ENCODE peak calls at places on chromosomes 2 and 18, in five cellular contexts. One of them, this sample, is unnamed.

GRCh38 chr2:184524551-184525382 is 73.6 kb upstream of the ZNF804A start:
- DNase-seq in AG20443: no peak
- DNase-seq in prostate gland: no peak
- DNase-seq in activated naive CD4-positive, alpha-beta T cell: no peak
- DNase-seq in CD4-positive, alpha-beta T cell: no peak
- DNase-seq in this sample: peak; percentile 14

GRCh38 chr18:58584219-58585127 is 44.4 kb downstream of the ALPK2 start:
- DNase-seq in CD4-positive, alpha-beta T cell: no peak
- DNase-seq in prostate gland: no peak
- DNase-seq in AG20443: peak; percentile 67
- DNase-seq in activated naive CD4-positive, alpha-beta T cell: no peak
- DNase-seq in this sample: peak; percentile 47

GRCh38 chr18:62839874-62840713 is 124.8 kb downstream of the PHLPP1 start:
- DNase-seq in AG20443: peak; percentile 20
- DNase-seq in CD4-positive, alpha-beta T cell: no peak
- DNase-seq in prostate gland: no peak
- DNase-seq in activated naive CD4-positive, alpha-beta T cell: no peak
- DNase-seq in this sample: no peak

GRCh38 chr2:119753041-119753929 is 6.4 kb upstream of the PTPN4 start:
- DNase-seq in CD4-positive, alpha-beta T cell: peak; percentile 12
- DNase-seq in prostate gland: peak; percentile 22
- DNase-seq in AG20443: peak; percentile 53
- DNase-seq in activated naive CD4-positive, alpha-beta T cell: no peak
- DNase-seq in this sample: no peak

GRCh38 chr2:202154613-202155281 is 81.7 kb downstream of the KIAA2012 start:
- DNase-seq in activated naive CD4-positive, alpha-beta T cell: no peak
- DNase-seq in AG20443: no peak
- DNase-seq in CD4-positive, alpha-beta T cell: no peak
- DNase-seq in prostate gland: no peak
- DNase-seq in this sample: no peak

GRCh38 chr2:30334738-30335426 is 103.5 kb downstream of the LBH start:
- DNase-seq in AG20443: no peak
- DNase-seq in activated naive CD4-positive, alpha-beta T cell: no peak
- DNase-seq in CD4-positive, alpha-beta T cell: no peak
- DNase-seq in prostate gland: no peak
- DNase-seq in this sample: peak; percentile 37

GRCh38 chr2:25821225-25822056 is 56.8 kb downstream of the ASXL2 start:
- DNase-seq in prostate gland: no peak
- DNase-seq in activated naive CD4-positive, alpha-beta T cell: no peak
- DNase-seq in CD4-positive, alpha-beta T cell: no peak
- DNase-seq in AG20443: no peak
- DNase-seq in this sample: no peak

GRCh38 chr2:55025627-55026026 is 24.6 kb downstream of the RTN4 start:
- DNase-seq in prostate gland: no peak
- DNase-seq in CD4-positive, alpha-beta T cell: no peak
- DNase-seq in activated naive CD4-positive, alpha-beta T cell: no peak
- DNase-seq in AG20443: no peak
- DNase-seq in this sample: no peak

GRCh38 chr2:218129756-218130155 is 3.9 kb downstream of the CXCR2 start:
- DNase-seq in activated naive CD4-positive, alpha-beta T cell: no peak
- DNase-seq in AG20443: peak; percentile 18
- DNase-seq in CD4-positive, alpha-beta T cell: no peak
- DNase-seq in prostate gland: no peak
- DNase-seq in this sample: no peak

GRCh38 chr2:118851650-118852049 is 4.2 kb upstream of the EN1 start:
- DNase-seq in activated naive CD4-positive, alpha-beta T cell: no peak
- DNase-seq in prostate gland: no peak
- DNase-seq in AG20443: no peak
- DNase-seq in CD4-positive, alpha-beta T cell: no peak
- DNase-seq in this sample: peak; percentile 37

GRCh38 chr2:182866461-182867369 is at the start of gene FRZB:
- DNase-seq in activated naive CD4-positive, alpha-beta T cell: no peak
- DNase-seq in prostate gland: peak; percentile 17
- DNase-seq in CD4-positive, alpha-beta T cell: no peak
- DNase-seq in AG20443: peak; percentile 78
- DNase-seq in this sample: peak; percentile 73

GRCh38 chr2:147099845-147100244 is 745.0 kb upstream of the ACVR2A start:
- DNase-seq in CD4-positive, alpha-beta T cell: no peak
- DNase-seq in prostate gland: no peak
- DNase-seq in activated naive CD4-positive, alpha-beta T cell: no peak
- DNase-seq in AG20443: no peak
- DNase-seq in this sample: no peak

GRCh38 chr2:72964146-72964525 is 46.8 kb downstream of the EMX1 start:
- DNase-seq in AG20443: no peak
- DNase-seq in activated naive CD4-positive, alpha-beta T cell: no peak
- DNase-seq in CD4-positive, alpha-beta T cell: no peak
- DNase-seq in prostate gland: no peak
- DNase-seq in this sample: no peak

GRCh38 chr2:216464104-216464720 is 34.4 kb upstream of the RPL37A start:
- DNase-seq in CD4-positive, alpha-beta T cell: no peak
- DNase-seq in prostate gland: no peak
- DNase-seq in AG20443: no peak
- DNase-seq in activated naive CD4-positive, alpha-beta T cell: no peak
- DNase-seq in this sample: no peak

GRCh38 chr18:46385124-46385523 is 271.9 kb downstream of the LOXHD1 start:
- DNase-seq in CD4-positive, alpha-beta T cell: no peak
- DNase-seq in prostate gland: no peak
- DNase-seq in AG20443: no peak
- DNase-seq in activated naive CD4-positive, alpha-beta T cell: no peak
- DNase-seq in this sample: no peak

GRCh38 chr2:46657042-46657504 is 177.7 kb downstream of the TMEM247 start:
- DNase-seq in prostate gland: no peak
- DNase-seq in CD4-positive, alpha-beta T cell: no peak
- DNase-seq in AG20443: peak; percentile 28
- DNase-seq in activated naive CD4-positive, alpha-beta T cell: no peak
- DNase-seq in this sample: no peak

GRCh38 chr2:240796543-240797499 is 23.2 kb downstream of the KIF1A start:
- DNase-seq in AG20443: no peak
- DNase-seq in activated naive CD4-positive, alpha-beta T cell: no peak
- DNase-seq in CD4-positive, alpha-beta T cell: no peak
- DNase-seq in prostate gland: no peak
- DNase-seq in this sample: no peak

GRCh38 chr18:9478545-9478944 is 3.2 kb downstream of the RALBP1 start:
- DNase-seq in activated naive CD4-positive, alpha-beta T cell: no peak
- DNase-seq in CD4-positive, alpha-beta T cell: no peak
- DNase-seq in prostate gland: no peak
- DNase-seq in AG20443: no peak
- DNase-seq in this sample: peak; percentile 29

This sample was measured in H9.